ENCODE peak calls at places on chromosomes 3 and 15, in seven cellular contexts. Q is choroid plexus epithelial cell; D is HS-5; U is left ventricle myocardium inferior; O is activated CD4-positive, alpha-beta T cell treated with anti-CD3 and anti-CD28 coated beads for 1 hour; Z is H4; H is mesendoderm. F is an unnamed sample.

GRCh38 chr3:13348671-13349396 is 71.3 kb downstream of the NUP210 start:
- DNase-seq in Z (no peak), D (no peak), Q (peak; percentile 48), O (no peak), U (no peak), H (peak; percentile 56), F (no peak)

GRCh38 chr15:45611305-45611704 is 23.5 kb upstream of the SQOR start:
- DNase-seq in D (no peak), Z (no peak), U (no peak), H (no peak), O (no peak), Q (peak; percentile 49), F (peak; percentile 14)

GRCh38 chr15:37253877-37254276 is 153.5 kb upstream of the MEIS2 start:
- DNase-seq in H (peak; percentile 55), U (no peak), D (peak; percentile 38), O (no peak), Z (no peak), Q (peak; percentile 5), F (peak; percentile 2)

GRCh38 chr3:181808053-181808452 is 96.3 kb downstream of the SOX2 start:
- DNase-seq in U (no peak), O (no peak), Z (no peak), D (no peak), H (no peak), Q (no peak), F (no peak)

GRCh38 chr3:12541625-12542024 is 3.7 kb downstream of the MKRN2OS start:
- DNase-seq in U (no peak), Q (no peak), Z (no peak), O (no peak), D (no peak), H (peak; percentile 54), F (no peak)

GRCh38 chr3:134877788-134878187 is 82.7 kb downstream of the EPHB1 start:
- DNase-seq in H (no peak), U (no peak), O (no peak), Q (no peak), D (no peak), Z (no peak), F (no peak)

GRCh38 chr3:99049164-99049563 is 147.7 kb upstream of the DCBLD2 start:
- DNase-seq in H (no peak), D (no peak), O (no peak), U (no peak), Z (no peak), Q (no peak), F (peak; percentile 0)

GRCh38 chr15:31262901-31263671 is 63.5 kb upstream of the KLF13 start:
- DNase-seq in D (no peak), Q (peak; percentile 67), O (peak; percentile 7), H (no peak), U (peak; percentile 34), Z (no peak), F (peak; percentile 60)

GRCh38 chr3:68007621-68008226 is 353.3 kb upstream of the SUCLG2 start:
- DNase-seq in Q (no peak), U (no peak), D (no peak), O (peak; percentile 9), Z (no peak), H (peak; percentile 55), F (no peak)

GRCh38 chr3:15262021-15262420 is 56.0 kb downstream of the CAPN7 start:
- DNase-seq in H (no peak), O (no peak), Z (no peak), D (no peak), U (no peak), Q (no peak), F (no peak)

GRCh38 chr15:95152741-95153140 is 921.4 kb downstream of the MCTP2 start:
- DNase-seq in Q (no peak), H (no peak), Z (no peak), D (no peak), U (no peak), O (no peak), F (no peak)

GRCh38 chr15:27587810-27588209 is 511.3 kb downstream of the OCA2 start:
- DNase-seq in D (no peak), Z (peak; percentile 29), Q (peak; percentile 21), H (peak; percentile 94), U (no peak), O (no peak), F (no peak)

GRCh38 chr3:12916159-12916558 is 74.8 kb upstream of the RPL32 start:
- DNase-seq in H (no peak), Z (no peak), Q (no peak), O (no peak), U (no peak), D (no peak), F (no peak)

GRCh38 chr3:16476636-16477035 is 36.9 kb downstream of the RFTN1 start:
- DNase-seq in U (no peak), D (peak; percentile 33), H (no peak), Z (peak; percentile 95), Q (peak; percentile 99), O (no peak), F (peak; percentile 75)

GRCh38 chr3:195185574-195185973 is 85.4 kb downstream of the XXYLT1 start:
- DNase-seq in Z (no peak), H (peak; percentile 74), U (no peak), Q (no peak), O (no peak), D (no peak), F (no peak)

GRCh38 chr15:66269326-66270090 is 16.0 kb upstream of the MEGF11 start:
- DNase-seq in H (peak; percentile 69), Q (peak; percentile 23), Z (peak; percentile 80), D (no peak), U (no peak), O (no peak), F (no peak)

GRCh38 chr15:71743861-71744382 is 66.4 kb upstream of the NR2E3 start:
- DNase-seq in U (no peak), Q (peak; percentile 82), O (peak; percentile 21), Z (peak; percentile 48), H (peak; percentile 44), D (no peak), F (no peak)

GRCh38 chr3:183094711-183095110 is 4.6 kb downstream of the MCCC1 start:
- DNase-seq in Z (no peak), U (no peak), H (no peak), O (no peak), Q (no peak), D (no peak), F (no peak)

F was measured in stromal cell of bone marrow.